ENCODE peak calls at places on chromosome 22, in seven cellular contexts. I, B, N, X, R, M and C are unnamed samples.

GRCh38 chr22:46122980-46123693 is 27.2 kb upstream of the PPARA start:
- DNase-seq in I (no peak), N (no peak), M (no peak), X (no peak), R (no peak), B (no peak), C (no peak)

GRCh38 chr22:27820896-27821866 is 19.6 kb upstream of the MN1 start:
- DNase-seq in M (no peak), X (no peak), N (no peak), R (no peak), B (no peak), I (no peak), C (no peak)

GRCh38 chr22:32985899-32986772 is 72.0 kb downstream of the SYN3 start:
- DNase-seq in B (no peak), N (no peak), I (no peak), R (no peak), X (peak; percentile 46), M (peak; percentile 52), C (peak; percentile 48)

GRCh38 chr22:41966607-41967240 is 2.5 kb upstream of the SEPTIN3 start:
- DNase-seq in M (peak; percentile 34), X (peak; percentile 47), N (no peak), R (no peak), I (no peak), B (no peak), C (peak; percentile 33)

GRCh38 chr22:26385164-26385563 is 43.9 kb upstream of the ASPHD2 start:
- DNase-seq in X (no peak), I (no peak), M (no peak), B (no peak), N (no peak), R (no peak), C (no peak)

GRCh38 chr22:24989541-24989951 is 37.0 kb downstream of the KIAA1671 start:
- DNase-seq in B (no peak), X (peak; percentile 26), R (no peak), M (no peak), I (no peak), N (no peak), C (no peak)

GRCh38 chr22:42933783-42934144 is 76.7 kb upstream of the ARFGAP3 start:
- DNase-seq in X (peak; percentile 66), I (no peak), R (no peak), B (no peak), N (no peak), M (no peak), C (no peak)

GRCh38 chr22:20523118-20523983 is 15.9 kb downstream of the MED15 start:
- DNase-seq in X (no peak), M (no peak), I (no peak), R (no peak), B (no peak), N (no peak), C (no peak)

GRCh38 chr22:49717322-49717919 is 110.3 kb downstream of the BRD1 start:
- DNase-seq in I (no peak), X (no peak), N (no peak), M (no peak), B (no peak), R (no peak), C (no peak)

GRCh38 chr22:17633217-17633997 is 4.9 kb upstream of the ATP6V1E1 start:
- DNase-seq in X (peak; percentile 77), I (no peak), B (no peak), N (no peak), M (no peak), R (no peak), C (peak; percentile 15)

GRCh38 chr22:38700271-38700788 is 413 bp downstream of the JOSD1 start:
- DNase-seq in B (no peak), M (no peak), I (no peak), X (peak; percentile 55), R (no peak), N (no peak), C (peak; percentile 12)

GRCh38 chr22:48882636-48883200 is 945.0 kb downstream of the BRD1 start:
- DNase-seq in M (no peak), X (no peak), B (no peak), N (no peak), I (peak; percentile 75), R (no peak), C (no peak)

GRCh38 chr22:19807161-19807913 is 46.8 kb downstream of the TBX1 start:
- DNase-seq in X (no peak), I (no peak), N (no peak), M (no peak), B (no peak), R (no peak), C (no peak)

GRCh38 chr22:17257091-17257490 is 37.9 kb upstream of the ADA2 start:
- DNase-seq in I (no peak), X (no peak), M (no peak), R (no peak), N (no peak), B (no peak), C (no peak)

GRCh38 chr22:39917776-39918493 is 17.1 kb downstream of the GRAP2 start:
- DNase-seq in M (no peak), N (no peak), B (no peak), X (no peak), I (no peak), R (no peak), C (no peak)

GRCh38 chr22:40414306-40414705 is 43.9 kb downstream of the SGSM3 start:
- DNase-seq in N (no peak), M (no peak), B (no peak), R (no peak), I (no peak), X (no peak), C (no peak)

GRCh38 chr22:39522567-39523300 is 2.4 kb downstream of the ATF4 start:
- DNase-seq in I (no peak), R (no peak), X (no peak), B (no peak), N (no peak), M (no peak), C (peak; percentile 43)